ENCODE peak calls at places on chromosome 15, in six cellular contexts. I is dorsolateral prefrontal cortex; O is SIG-M5; K is SHP77; Z is stimulated activated CD8-positive, alpha-beta memory T cell treated with anti-CD3 and anti-CD28 coated beads, Interleukin-2, amount 100 ng/mL, for 1 hour; S is LHCN-M2. G is an unnamed sample.

GRCh38 chr15:95119041-95119440 is 887.7 kb downstream of the MCTP2 start:
- DNase-seq in K (no peak), Z (no peak), S (no peak), O (no peak), I (no peak), G (no peak)

GRCh38 chr15:31300981-31301686 is 25.5 kb upstream of the KLF13 start:
- DNase-seq in Z (no peak), K (no peak), I (no peak), O (no peak), S (no peak), G (no peak)

GRCh38 chr15:92069308-92070244 is 216.1 kb downstream of the SLCO3A1 start:
- DNase-seq in S (no peak), K (no peak), Z (peak), O (no peak), I (no peak), G (no peak)

GRCh38 chr15:98671060-98672008 is 23.0 kb downstream of the IGF1R start:
- DNase-seq in K (no peak), S (peak), I (no peak), Z (no peak), O (no peak), G (no peak)

GRCh38 chr15:67783303-67783702 is 42.0 kb upstream of the SKOR1 start:
- DNase-seq in K (no peak), S (no peak), Z (no peak), I (no peak), O (no peak), G (no peak)

GRCh38 chr15:49361370-49361769 is 61.7 kb upstream of the FGF7 start:
- DNase-seq in S (no peak), Z (no peak), K (no peak), O (no peak), I (no peak), G (no peak)

GRCh38 chr15:78265752-78266224 is 1.4 kb downstream of the DNAJA4 start:
- DNase-seq in S (peak), K (no peak), O (no peak), I (no peak), Z (no peak), G (no peak)

GRCh38 chr15:48582472-48583235 is 62.9 kb downstream of the FBN1 start:
- DNase-seq in Z (no peak), S (peak), O (no peak), I (no peak), K (no peak), G (no peak)

G was measured in NCI-H2029.